ENCODE peak calls at places on chromosomes 3 and 15, in ten cellular contexts. One of them, this sample, is unnamed. For H3K36me3, the result is how much of the 10 kb centered on the place peaks cover.

GRCh38 chr3:13620281-13620680 is 71.4 kb downstream of the FBLN2 start:
- DNase-seq in SK-N-MC: no peak
- DNase-seq in tibial artery: no peak
- DNase-seq in neural progenitor cell: no peak
- DNase-seq in mesenchymal stem cell: no peak
- DNase-seq in OCI-LY7: no peak
- DNase-seq in adipocyte: no peak
- DNase-seq in lung: no peak
- DNase-seq in CD8-positive, alpha-beta memory T cell: no peak
- DNase-seq in heart left ventricle: peak
- DNase-seq in this sample: peak

GRCh38 chr3:44066806-44067205 is 174.9 kb upstream of the TOPAZ1 start:
- DNase-seq in OCI-LY7: no peak
- DNase-seq in heart left ventricle: no peak
- DNase-seq in adipocyte: no peak
- DNase-seq in mesenchymal stem cell: no peak
- DNase-seq in SK-N-MC: no peak
- DNase-seq in CD8-positive, alpha-beta memory T cell: no peak
- DNase-seq in tibial artery: no peak
- DNase-seq in neural progenitor cell: no peak
- DNase-seq in lung: no peak
- DNase-seq in this sample: no peak

GRCh38 chr3:69695443-69695842 is 43.8 kb upstream of the MITF start:
- DNase-seq in OCI-LY7: no peak
- DNase-seq in mesenchymal stem cell: no peak
- DNase-seq in tibial artery: no peak
- DNase-seq in CD8-positive, alpha-beta memory T cell: no peak
- DNase-seq in SK-N-MC: no peak
- DNase-seq in heart left ventricle: no peak
- DNase-seq in adipocyte: no peak
- DNase-seq in neural progenitor cell: no peak
- DNase-seq in lung: no peak
- DNase-seq in this sample: no peak

GRCh38 chr15:69881760-69882159 is 216.0 kb downstream of the TLE3 start:
- DNase-seq in adipocyte: no peak
- DNase-seq in OCI-LY7: peak
- DNase-seq in tibial artery: no peak
- DNase-seq in heart left ventricle: no peak
- DNase-seq in CD8-positive, alpha-beta memory T cell: no peak
- DNase-seq in mesenchymal stem cell: no peak
- DNase-seq in neural progenitor cell: no peak
- DNase-seq in lung: no peak
- DNase-seq in SK-N-MC: no peak
- DNase-seq in this sample: no peak

GRCh38 chr3:72143322-72143721 is 358.4 kb upstream of the PROK2 start:
- DNase-seq in heart left ventricle: no peak
- DNase-seq in mesenchymal stem cell: peak
- DNase-seq in lung: no peak
- DNase-seq in CD8-positive, alpha-beta memory T cell: no peak
- DNase-seq in SK-N-MC: no peak
- DNase-seq in tibial artery: no peak
- DNase-seq in neural progenitor cell: no peak
- DNase-seq in OCI-LY7: no peak
- DNase-seq in adipocyte: peak
- DNase-seq in this sample: no peak

GRCh38 chr3:139836656-139837464 is 98.1 kb upstream of the CLSTN2 start:
- DNase-seq in mesenchymal stem cell: no peak
- DNase-seq in OCI-LY7: no peak
- DNase-seq in lung: no peak
- DNase-seq in CD8-positive, alpha-beta memory T cell: no peak
- DNase-seq in adipocyte: no peak
- DNase-seq in neural progenitor cell: no peak
- DNase-seq in SK-N-MC: no peak
- DNase-seq in tibial artery: no peak
- DNase-seq in heart left ventricle: no peak
- DNase-seq in this sample: no peak

GRCh38 chr3:194688207-194688711 is 2.6 kb downstream of the FAM43A start:
- DNase-seq in adipocyte: peak
- DNase-seq in heart left ventricle: peak
- DNase-seq in CD8-positive, alpha-beta memory T cell: peak
- DNase-seq in OCI-LY7: peak
- DNase-seq in tibial artery: peak
- DNase-seq in mesenchymal stem cell: peak
- DNase-seq in SK-N-MC: no peak
- DNase-seq in neural progenitor cell: peak
- DNase-seq in lung: no peak
- DNase-seq in this sample: peak

GRCh38 chr3:119497824-119498187 is 541 bp upstream of the TIMMDC1 start:
- DNase-seq in tibial artery: no peak
- DNase-seq in mesenchymal stem cell: peak
- DNase-seq in heart left ventricle: no peak
- DNase-seq in adipocyte: peak
- DNase-seq in CD8-positive, alpha-beta memory T cell: no peak
- DNase-seq in lung: peak
- DNase-seq in OCI-LY7: no peak
- DNase-seq in SK-N-MC: no peak
- DNase-seq in neural progenitor cell: peak
- DNase-seq in this sample: peak

GRCh38 chr3:12423918-12424634 is 60.2 kb upstream of the TSEN2 start:
- DNase-seq in CD8-positive, alpha-beta memory T cell: no peak
- DNase-seq in adipocyte: peak
- DNase-seq in SK-N-MC: no peak
- DNase-seq in heart left ventricle: no peak
- DNase-seq in lung: no peak
- DNase-seq in mesenchymal stem cell: peak
- DNase-seq in tibial artery: no peak
- DNase-seq in neural progenitor cell: no peak
- DNase-seq in OCI-LY7: no peak
- DNase-seq in this sample: no peak

GRCh38 chr3:142896201-142896755 is 7.4 kb upstream of the PCOLCE2 start:
- DNase-seq in tibial artery: no peak
- DNase-seq in adipocyte: peak
- DNase-seq in heart left ventricle: no peak
- DNase-seq in neural progenitor cell: no peak
- DNase-seq in CD8-positive, alpha-beta memory T cell: no peak
- DNase-seq in SK-N-MC: no peak
- DNase-seq in lung: no peak
- DNase-seq in OCI-LY7: no peak
- DNase-seq in mesenchymal stem cell: peak
- DNase-seq in this sample: no peak

GRCh38 chr3:151584603-151585002 is 123.7 kb upstream of the IGSF10 start:
- DNase-seq in tibial artery: no peak
- DNase-seq in adipocyte: no peak
- DNase-seq in lung: no peak
- DNase-seq in heart left ventricle: no peak
- DNase-seq in CD8-positive, alpha-beta memory T cell: no peak
- DNase-seq in neural progenitor cell: no peak
- DNase-seq in OCI-LY7: no peak
- DNase-seq in SK-N-MC: no peak
- DNase-seq in mesenchymal stem cell: no peak
- DNase-seq in this sample: no peak

GRCh38 chr3:138188013-138188352 is 882 bp downstream of the ARMC8 start:
- DNase-seq in CD8-positive, alpha-beta memory T cell: no peak
- DNase-seq in lung: no peak
- DNase-seq in adipocyte: peak
- DNase-seq in tibial artery: peak
- DNase-seq in neural progenitor cell: no peak
- DNase-seq in OCI-LY7: peak
- DNase-seq in mesenchymal stem cell: peak
- DNase-seq in heart left ventricle: no peak
- DNase-seq in SK-N-MC: no peak
- DNase-seq in this sample: no peak

DNA sequence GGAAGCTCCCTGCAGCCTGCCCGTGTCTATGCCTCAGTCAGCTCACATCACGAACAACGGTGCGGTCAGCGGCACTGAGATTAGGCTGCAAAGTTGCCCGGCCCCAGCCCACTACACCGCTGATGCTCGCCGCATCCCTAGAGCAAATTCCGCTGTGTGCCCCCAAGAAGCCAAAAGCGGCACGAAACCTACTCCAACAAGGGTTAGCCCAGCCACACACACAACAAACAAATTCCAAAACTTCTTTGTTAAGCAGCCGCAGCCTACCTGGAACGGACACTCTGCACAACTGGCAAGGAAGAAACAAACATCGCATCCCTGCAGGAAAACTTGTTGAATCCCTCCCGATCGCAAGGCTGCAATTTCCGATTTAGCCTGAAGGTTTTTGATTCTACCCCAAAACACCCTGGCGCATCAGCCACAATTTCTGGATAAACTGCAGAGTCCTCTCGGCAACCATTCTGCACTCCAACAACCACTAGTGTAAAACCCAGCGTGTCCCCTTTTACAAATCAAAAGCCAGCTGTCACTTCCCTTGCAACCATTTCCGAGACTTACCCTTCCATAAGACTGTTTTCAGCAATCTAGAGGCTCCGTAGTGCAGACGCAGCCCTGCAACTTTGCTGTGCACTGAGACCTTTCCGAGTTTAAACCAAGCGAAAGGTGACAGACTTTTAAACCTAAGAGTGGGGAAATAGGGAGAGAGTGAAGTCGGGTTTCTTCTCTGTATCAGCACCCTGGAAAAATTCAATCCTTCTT is 425 bp downstream of the ROBO1 start:
- DNase-seq in neural progenitor cell: peak
- DNase-seq in OCI-LY7: no peak
- DNase-seq in heart left ventricle: no peak
- DNase-seq in CD8-positive, alpha-beta memory T cell: no peak
- DNase-seq in lung: no peak
- DNase-seq in adipocyte: peak
- DNase-seq in mesenchymal stem cell: no peak
- DNase-seq in tibial artery: no peak
- DNase-seq in SK-N-MC: no peak
- DNase-seq in this sample: peak
- H3K4me3 ChIP-seq in neural progenitor cell: peak
- H3K4me3 ChIP-seq in OCI-LY7: no peak
- H3K4me3 ChIP-seq in heart left ventricle: no peak
- H3K4me3 ChIP-seq in CD8-positive, alpha-beta memory T cell: no peak
- H3K4me3 ChIP-seq in lung: no peak
- H3K4me3 ChIP-seq in adipocyte: no peak
- H3K4me3 ChIP-seq in mesenchymal stem cell: no peak
- H3K4me3 ChIP-seq in tibial artery: peak
- H3K4me3 ChIP-seq in SK-N-MC: peak
- H3K4me3 ChIP-seq in this sample: peak

GRCh38 chr3:186787642-186788481 is 4.5 kb downstream of the EIF4A2 start:
- DNase-seq in SK-N-MC: no peak
- DNase-seq in lung: no peak
- DNase-seq in CD8-positive, alpha-beta memory T cell: no peak
- DNase-seq in adipocyte: no peak
- DNase-seq in tibial artery: no peak
- DNase-seq in mesenchymal stem cell: no peak
- DNase-seq in OCI-LY7: peak
- DNase-seq in heart left ventricle: no peak
- DNase-seq in neural progenitor cell: no peak
- DNase-seq in this sample: no peak

GRCh38 chr3:186785517-186786018 is 2.2 kb downstream of the EIF4A2 start:
- DNase-seq in lung: no peak
- DNase-seq in adipocyte: no peak
- DNase-seq in tibial artery: no peak
- DNase-seq in SK-N-MC: no peak
- DNase-seq in CD8-positive, alpha-beta memory T cell: no peak
- DNase-seq in neural progenitor cell: no peak
- DNase-seq in heart left ventricle: no peak
- DNase-seq in OCI-LY7: no peak
- DNase-seq in mesenchymal stem cell: no peak
- DNase-seq in this sample: no peak

GRCh38 chr3:186784820-186785516 is 1.6 kb downstream of the EIF4A2 start:
- DNase-seq in OCI-LY7: no peak
- DNase-seq in mesenchymal stem cell: no peak
- DNase-seq in lung: no peak
- DNase-seq in neural progenitor cell: no peak
- DNase-seq in adipocyte: no peak
- DNase-seq in CD8-positive, alpha-beta memory T cell: no peak
- DNase-seq in heart left ventricle: no peak
- DNase-seq in SK-N-MC: no peak
- DNase-seq in tibial artery: no peak
- DNase-seq in this sample: no peak

GRCh38 chr3:186788482-186789370 is 5.3 kb downstream of the EIF4A2 start:
- DNase-seq in OCI-LY7: no peak
- DNase-seq in tibial artery: no peak
- DNase-seq in SK-N-MC: no peak
- DNase-seq in neural progenitor cell: no peak
- DNase-seq in heart left ventricle: no peak
- DNase-seq in mesenchymal stem cell: no peak
- DNase-seq in CD8-positive, alpha-beta memory T cell: no peak
- DNase-seq in lung: no peak
- DNase-seq in adipocyte: no peak
- DNase-seq in this sample: no peak

GRCh38 chr3:186786810-186787375 is 3.5 kb downstream of the EIF4A2 start:
- DNase-seq in mesenchymal stem cell: no peak
- DNase-seq in CD8-positive, alpha-beta memory T cell: no peak
- DNase-seq in SK-N-MC: no peak
- DNase-seq in OCI-LY7: peak
- DNase-seq in heart left ventricle: no peak
- DNase-seq in tibial artery: no peak
- DNase-seq in lung: no peak
- DNase-seq in neural progenitor cell: no peak
- DNase-seq in adipocyte: no peak
- DNase-seq in this sample: no peak
- H3K36me3 ChIP-seq in mesenchymal stem cell: half or more
- H3K36me3 ChIP-seq in CD8-positive, alpha-beta memory T cell: half or more
- H3K36me3 ChIP-seq in SK-N-MC: half or more
- H3K36me3 ChIP-seq in OCI-LY7: half or more
- H3K36me3 ChIP-seq in heart left ventricle: under half
- H3K36me3 ChIP-seq in tibial artery: half or more
- H3K36me3 ChIP-seq in lung: under half
- H3K36me3 ChIP-seq in neural progenitor cell: under half
- H3K36me3 ChIP-seq in adipocyte: half or more
- H3K36me3 ChIP-seq in this sample: under half

GRCh38 chr3:20572473-20572872 is 386.5 kb upstream of the SGO1 start:
- DNase-seq in lung: no peak
- DNase-seq in mesenchymal stem cell: no peak
- DNase-seq in OCI-LY7: no peak
- DNase-seq in adipocyte: no peak
- DNase-seq in heart left ventricle: no peak
- DNase-seq in neural progenitor cell: no peak
- DNase-seq in SK-N-MC: no peak
- DNase-seq in tibial artery: no peak
- DNase-seq in CD8-positive, alpha-beta memory T cell: no peak
- DNase-seq in this sample: no peak
- H3K4me3 ChIP-seq in lung: no peak
- H3K4me3 ChIP-seq in mesenchymal stem cell: no peak
- H3K4me3 ChIP-seq in OCI-LY7: no peak
- H3K4me3 ChIP-seq in adipocyte: no peak
- H3K4me3 ChIP-seq in heart left ventricle: no peak
- H3K4me3 ChIP-seq in neural progenitor cell: no peak
- H3K4me3 ChIP-seq in SK-N-MC: no peak
- H3K4me3 ChIP-seq in tibial artery: no peak
- H3K4me3 ChIP-seq in CD8-positive, alpha-beta memory T cell: no peak
- H3K4me3 ChIP-seq in this sample: no peak

DNA sequence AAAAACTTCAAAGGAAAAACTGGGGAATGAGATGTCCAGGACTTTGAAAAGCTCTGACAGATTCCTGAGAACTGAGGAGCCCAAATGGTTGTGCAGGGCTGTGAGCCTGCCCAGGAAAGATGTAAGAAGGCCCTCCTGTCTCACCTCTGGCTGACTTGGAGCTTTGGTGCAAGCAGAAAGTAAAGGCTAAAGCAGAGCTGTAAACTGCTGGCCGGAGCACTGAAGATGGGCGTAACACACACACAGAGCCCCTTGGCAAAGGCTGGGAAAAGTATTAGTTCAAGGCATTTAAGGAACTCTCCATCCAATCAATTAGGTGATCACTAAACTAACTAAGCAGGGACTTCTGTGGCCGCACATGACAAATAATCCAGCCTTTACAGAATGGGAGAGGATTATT is 144.1 kb upstream of the HACD2 start:
- DNase-seq in heart left ventricle: no peak
- DNase-seq in CD8-positive, alpha-beta memory T cell: no peak
- DNase-seq in SK-N-MC: no peak
- DNase-seq in lung: no peak
- DNase-seq in OCI-LY7: no peak
- DNase-seq in tibial artery: no peak
- DNase-seq in adipocyte: no peak
- DNase-seq in mesenchymal stem cell: no peak
- DNase-seq in neural progenitor cell: no peak
- DNase-seq in this sample: no peak
- H3K36me3 ChIP-seq in heart left ventricle: under half
- H3K36me3 ChIP-seq in CD8-positive, alpha-beta memory T cell: under half
- H3K36me3 ChIP-seq in SK-N-MC: under half
- H3K36me3 ChIP-seq in lung: under half
- H3K36me3 ChIP-seq in OCI-LY7: under half
- H3K36me3 ChIP-seq in tibial artery: under half
- H3K36me3 ChIP-seq in adipocyte: under half
- H3K36me3 ChIP-seq in mesenchymal stem cell: under half
- H3K36me3 ChIP-seq in neural progenitor cell: under half
- H3K36me3 ChIP-seq in this sample: under half

This sample was measured in H7.